ENCODE peak calls at places on chromosomes 1 and 21, in nine cellular contexts. X, V, E, M, G, N, J, R and Q are unnamed samples. For H3K27me3, the result is how much of the 10 kb centered on the place peaks cover.

GRCh38 chr21:44699502-44700001 is 2.6 kb downstream of the KRTAP10-12 start:
- DNase-seq in N (no peak), R (no peak), X (no peak), G (no peak), M (peak), J (no peak), V (no peak), E (peak), Q (no peak)

GRCh38 chr1:221637641-221638041 is 104.2 kb downstream of the DUSP10 start:
- DNase-seq in N (no peak), G (no peak), E (no peak), V (no peak), X (no peak), M (no peak), J (no peak), R (no peak), Q (no peak)

GRCh38 chr1:226093621-226094020 is 31.1 kb downstream of the H3-3A start:
- DNase-seq in X (no peak), R (no peak), V (no peak), E (no peak), N (no peak), G (no peak), J (no peak), M (no peak), Q (no peak)

GRCh38 chr1:85569122-85569521 is 11.4 kb upstream of the CCN1 start:
- DNase-seq in X (no peak), M (no peak), N (no peak), G (no peak), R (no peak), E (no peak), J (no peak), V (no peak), Q (peak)

GRCh38 chr1:75632350-75632949 is 21.5 kb upstream of the SLC44A5 start:
- DNase-seq in N (peak), V (no peak), M (no peak), X (no peak), J (no peak), E (no peak), R (no peak), G (no peak), Q (peak)

GRCh38 chr1:236734141-236734765 is 48.0 kb downstream of the ACTN2 start:
- DNase-seq in V (no peak), X (no peak), J (no peak), R (no peak), M (no peak), E (no peak), N (no peak), G (no peak), Q (peak)

GRCh38 chr1:244792188-244792850 is 43.1 kb upstream of the COX20 start:
- DNase-seq in E (no peak), N (no peak), R (no peak), G (no peak), M (no peak), V (no peak), J (no peak), X (no peak), Q (no peak)

GRCh38 chr1:153919879-153920852 is 2.6 kb downstream of the GATAD2B start:
- DNase-seq in M (no peak), E (no peak), G (no peak), N (peak), V (no peak), R (no peak), J (peak), X (peak), Q (no peak)

GRCh38 chr1:38115682-38116187 is 69.1 kb upstream of the POU3F1 start:
- DNase-seq in E (no peak), N (no peak), G (no peak), R (no peak), X (no peak), J (no peak), V (no peak), M (no peak), Q (no peak)

GRCh38 chr1:99424087-99424486 is 159.8 kb downstream of the PLPPR4 start:
- DNase-seq in G (no peak), N (no peak), V (no peak), J (no peak), R (no peak), E (no peak), M (no peak), X (no peak), Q (no peak)

GRCh38 chr1:12095822-12096263 is 32.7 kb downstream of the TNFRSF8 start:
- DNase-seq in M (no peak), N (peak), X (no peak), R (no peak), J (no peak), E (no peak), G (no peak), V (no peak), Q (no peak)

GRCh38 chr1:32733573-32734321 is 31.2 kb upstream of the SYNC start:
- DNase-seq in E (no peak), R (peak), V (no peak), G (no peak), M (no peak), J (no peak), X (no peak), N (no peak), Q (peak)

GRCh38 chr1:68675336-68675735 is 178.5 kb upstream of the DEPDC1 start:
- DNase-seq in E (no peak), V (no peak), G (no peak), X (no peak), N (no peak), J (no peak), M (no peak), R (no peak), Q (no peak)

GRCh38 chr1:66283583-66284041 is 250.3 kb upstream of the SGIP1 start:
- DNase-seq in G (no peak), E (no peak), V (no peak), R (no peak), M (no peak), N (no peak), J (no peak), X (no peak), Q (no peak)

GRCh38 chr1:226634156-226634588 is 85.6 kb downstream of the STUM start:
- DNase-seq in N (peak), V (peak), M (peak), E (peak), J (peak), G (peak), X (peak), R (peak), Q (peak)

GRCh38 chr1:244010191-244010590 is 40.9 kb upstream of the ZBTB18 start:
- DNase-seq in G (no peak), R (no peak), N (no peak), E (no peak), V (no peak), M (no peak), X (peak), J (no peak), Q (no peak)

GRCh38 chr1:148289647-148290046 is 137.6 kb upstream of the NBPF11 start:
- DNase-seq in E (no peak), R (no peak), V (no peak), J (no peak), G (no peak), X (no peak), N (no peak), M (no peak), Q (no peak)

GRCh38 chr1:155277896-155278688 is 829 bp downstream of the HCN3 start:
- DNase-seq in V (peak), G (no peak), M (no peak), E (peak), N (peak), X (peak), J (peak), R (no peak), Q (no peak)

GRCh38 chr1:239255628-239256160 is 130.7 kb upstream of the CHRM3 start:
- DNase-seq in M (no peak), V (no peak), R (peak), X (no peak), G (no peak), E (no peak), J (no peak), N (no peak), Q (no peak)

GRCh38 chr1:76433528-76433927 is 359.0 kb downstream of the ST6GALNAC3 start:
- DNase-seq in N (no peak), J (no peak), M (no peak), R (no peak), V (no peak), G (no peak), X (no peak), E (no peak), Q (peak)

GRCh38 chr1:193479187-193479586 is 292.8 kb upstream of the B3GALT2 start:
- DNase-seq in M (no peak), R (no peak), E (no peak), J (peak), V (no peak), G (no peak), X (peak), N (no peak), Q (no peak)

GRCh38 chr1:54596756-54597155 is 26.6 kb downstream of the FAM151A start:
- DNase-seq in E (no peak), V (no peak), N (no peak), X (no peak), G (no peak), R (no peak), J (no peak), M (no peak), Q (no peak)

GRCh38 chr1:12525311-12526181 is 92.5 kb downstream of the DHRS3 start:
- DNase-seq in V (peak), X (no peak), J (no peak), G (no peak), M (peak), N (no peak), R (no peak), E (peak), Q (no peak)

GRCh38 chr1:87200875-87201638 is 127.6 kb upstream of the LMO4 start:
- DNase-seq in V (no peak), R (no peak), M (no peak), X (no peak), J (no peak), E (no peak), N (no peak), G (no peak), Q (no peak)

GRCh38 chr1:60169206-60169605 is 95.6 kb upstream of the C1orf87 start:
- DNase-seq in M (no peak), N (no peak), V (no peak), E (no peak), G (no peak), J (no peak), X (no peak), R (no peak), Q (peak)

GRCh38 chr1:183366116-183366515 is 52.1 kb downstream of the NMNAT2 start:
- DNase-seq in M (no peak), E (no peak), R (no peak), N (no peak), G (no peak), X (no peak), J (no peak), V (no peak), Q (no peak)

GRCh38 chr1:197955486-197956394 is 38.6 kb downstream of the LHX9 start:
- DNase-seq in G (no peak), V (no peak), N (no peak), R (no peak), J (no peak), X (no peak), M (no peak), E (no peak), Q (no peak)

GRCh38 chr1:24236170-24237045 is 49.3 kb upstream of the IFNLR1 start:
- DNase-seq in J (no peak), M (no peak), N (no peak), R (no peak), X (no peak), G (peak), V (no peak), E (no peak), Q (no peak)

GRCh38 chr21:46139686-46140085 is 15.7 kb downstream of the FTCD start:
- DNase-seq in J (no peak), N (no peak), G (no peak), R (no peak), V (no peak), M (no peak), E (no peak), X (no peak), Q (no peak)

GRCh38 chr1:110255388-110255787 is 45.3 kb downstream of the KCNC4 start:
- DNase-seq in E (peak), X (no peak), R (no peak), G (no peak), N (peak), J (no peak), M (no peak), V (no peak), Q (no peak)

GRCh38 chr1:42529724-42530161 is 66.7 kb downstream of the CCDC30 start:
- DNase-seq in E (no peak), V (no peak), G (peak), J (peak), R (no peak), M (no peak), X (no peak), N (no peak), Q (peak)

GRCh38 chr1:84301759-84302380 is 362 bp downstream of the SAMD13 start:
- DNase-seq in E (no peak), J (no peak), V (no peak), X (no peak), M (no peak), N (no peak), G (no peak), R (no peak), Q (no peak)

GRCh38 chr1:210123924-210124589 is 108.5 kb upstream of the SERTAD4 start:
- DNase-seq in E (no peak), G (no peak), M (no peak), J (no peak), N (no peak), X (no peak), V (no peak), R (no peak), Q (peak)

GRCh38 chr1:55466343-55466742 is 251.2 kb upstream of the USP24 start:
- DNase-seq in R (no peak), J (no peak), E (no peak), N (peak), X (no peak), V (no peak), M (no peak), G (no peak), Q (no peak)

GRCh38 chr1:3409737-3410434 is 44.6 kb upstream of the ARHGEF16 start:
- DNase-seq in N (no peak), M (peak), V (no peak), R (no peak), J (no peak), G (no peak), E (peak), X (no peak), Q (peak)

GRCh38 chr1:41343790-41344679 is 17.2 kb upstream of the FOXO6 start:
- DNase-seq in X (no peak), J (no peak), G (no peak), N (no peak), M (no peak), R (no peak), V (peak), E (peak), Q (no peak)

GRCh38 chr1:47849611-47850261 is 147.4 kb downstream of the TRABD2B start:
- DNase-seq in V (no peak), X (no peak), J (no peak), E (peak), R (no peak), N (no peak), M (no peak), G (no peak), Q (no peak)

GRCh38 chr1:155940531-155940992 is 876 bp upstream of the RXFP4 start:
- DNase-seq in V (no peak), N (no peak), R (no peak), M (no peak), X (no peak), J (no peak), E (peak), G (peak), Q (no peak)

GRCh38 chr1:228376262-228376628 is 30.4 kb downstream of the TRIM11 start:
- DNase-seq in J (no peak), E (no peak), X (no peak), N (no peak), R (peak), G (no peak), V (no peak), M (no peak), Q (no peak)

GRCh38 chr1:50681931-50682330 is 258.7 kb upstream of the DMRTA2 start:
- DNase-seq in V (no peak), E (no peak), M (no peak), N (no peak), R (no peak), G (no peak), J (no peak), X (no peak), Q (no peak)
- H3K27me3 ChIP-seq in V (under half), E (under half), M (under half), N (under half), R (under half), G (under half), J (under half), X (under half), Q (under half)

GRCh38 chr1:167056529-167057296 is 33.5 kb downstream of the GPA33 start:
- DNase-seq in G (no peak), E (no peak), M (no peak), R (no peak), J (no peak), N (no peak), X (no peak), V (no peak), Q (no peak)

GRCh38 chr1:167052389-167052788 is 37.8 kb downstream of the GPA33 start:
- DNase-seq in N (no peak), X (no peak), J (no peak), V (no peak), E (no peak), G (no peak), M (no peak), R (no peak), Q (no peak)

GRCh38 chr1:167054531-167054930 is 35.6 kb downstream of the GPA33 start:
- DNase-seq in R (no peak), M (no peak), G (no peak), N (no peak), X (no peak), E (no peak), V (no peak), J (no peak), Q (no peak)

GRCh38 chr1:167057297-167057688 is 32.9 kb downstream of the GPA33 start:
- DNase-seq in G (no peak), X (no peak), E (no peak), N (peak), R (no peak), J (no peak), V (no peak), M (no peak), Q (peak)

GRCh38 chr1:167054946-167055630 is 35.1 kb downstream of the GPA33 start:
- DNase-seq in V (no peak), M (no peak), G (no peak), R (no peak), N (no peak), E (no peak), X (no peak), J (no peak), Q (no peak)
- H3K27me3 ChIP-seq in V (under half), M (under half), G (under half), R (under half), N (under half), E (under half), X (under half), J (under half), Q (under half)

GRCh38 chr1:119000371-119001180 is 12.4 kb upstream of the TBX15 start:
- DNase-seq in R (peak), M (no peak), X (no peak), J (no peak), N (no peak), E (peak), G (no peak), V (no peak), Q (no peak)

GRCh38 chr1:118995312-118996016 is 7.3 kb upstream of the TBX15 start:
- DNase-seq in M (no peak), E (no peak), J (no peak), X (no peak), V (no peak), N (peak), R (no peak), G (no peak), Q (no peak)

GRCh38 chr1:119001181-119002018 is 13.3 kb upstream of the TBX15 start:
- DNase-seq in X (no peak), J (no peak), R (no peak), E (peak), V (peak), G (no peak), M (no peak), N (no peak), Q (no peak)

GRCh38 chr1:118998171-118998570 is 10.0 kb upstream of the TBX15 start:
- DNase-seq in R (no peak), J (no peak), M (no peak), N (no peak), E (no peak), X (no peak), V (no peak), G (no peak), Q (no peak)

GRCh38 chr1:118999348-119000071 is 11.4 kb upstream of the TBX15 start:
- DNase-seq in M (no peak), G (no peak), J (no peak), X (no peak), N (no peak), V (no peak), E (no peak), R (no peak), Q (no peak)
- H3K27me3 ChIP-seq in M (under half), G (under half), J (under half), X (half or more), N (under half), V (half or more), E (under half), R (half or more), Q (under half)

DNA sequence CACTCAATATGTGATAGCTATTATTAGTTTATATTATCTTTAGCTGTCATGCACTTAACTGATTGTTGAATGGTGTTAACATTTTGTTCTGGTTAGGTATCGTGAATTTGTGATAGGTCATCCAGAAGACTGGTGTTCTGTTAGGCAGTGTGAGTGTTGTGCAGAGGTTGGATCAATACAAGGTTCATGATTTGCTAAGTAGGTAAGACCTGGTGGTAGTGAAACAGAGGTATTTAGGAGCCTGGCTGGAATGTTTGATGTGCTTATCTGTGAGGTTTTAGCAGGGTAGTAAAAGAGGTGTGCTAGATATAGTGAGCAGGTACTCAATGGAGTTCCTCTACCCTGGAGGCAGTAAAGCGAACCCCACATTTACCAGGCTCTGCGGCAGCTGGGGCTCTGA is 20.3 kb upstream of the FCRL4 start:
- DNase-seq in N (no peak), V (no peak), R (no peak), M (no peak), X (no peak), J (no peak), G (no peak), E (no peak), Q (no peak)
- H3K27me3 ChIP-seq in N (under half), V (under half), R (under half), M (under half), X (under half), J (under half), G (under half), E (under half), Q (under half)

DNA sequence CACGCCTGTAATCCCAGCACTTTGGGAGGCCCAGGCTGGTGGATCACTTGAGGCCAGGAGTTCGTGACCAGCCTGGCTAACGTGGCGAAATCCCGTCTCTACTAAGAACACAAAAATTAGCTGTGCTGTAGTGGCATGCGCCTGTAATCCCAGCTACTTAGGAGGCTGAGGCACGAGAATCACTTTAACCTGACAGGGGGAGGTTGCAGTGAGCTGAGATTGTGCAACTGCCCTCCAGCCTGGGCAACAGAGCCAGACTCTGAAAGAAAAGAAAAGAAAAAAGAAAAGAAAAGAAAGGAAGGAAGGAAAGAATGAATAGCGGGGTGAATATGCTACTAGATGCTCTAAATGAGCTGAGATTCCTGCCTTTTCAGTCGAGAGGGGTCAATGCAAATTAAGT is 7.1 kb downstream of the GFI1 start:
- DNase-seq in J (no peak), E (no peak), R (no peak), V (no peak), G (no peak), M (no peak), X (no peak), N (no peak), Q (no peak)
- H3K27me3 ChIP-seq in J (under half), E (under half), R (half or more), V (half or more), G (under half), M (under half), X (under half), N (under half), Q (half or more)

DNA sequence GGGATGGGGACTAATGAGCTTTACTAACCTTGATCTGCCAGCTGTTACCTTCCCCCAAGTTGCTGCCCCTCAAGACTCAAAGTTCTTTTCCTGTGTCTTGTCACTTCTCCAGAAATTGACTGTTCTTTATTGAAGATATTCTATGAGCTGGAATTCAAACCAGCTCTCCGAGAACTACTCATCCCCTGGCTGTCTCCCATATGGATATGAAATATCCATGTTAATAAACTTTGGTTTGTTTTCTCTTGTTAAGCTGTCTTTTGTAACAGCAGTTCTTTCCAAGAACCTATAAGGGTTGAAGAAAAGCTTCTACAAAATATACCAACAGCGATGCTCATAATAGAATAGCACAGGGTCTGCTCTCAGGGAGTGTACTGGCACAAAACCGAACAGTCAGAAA is 77.0 kb downstream of the CAMK2N1 start:
- DNase-seq in J (no peak), V (no peak), R (no peak), M (no peak), X (no peak), N (no peak), E (no peak), G (no peak), Q (no peak)
- H3K27me3 ChIP-seq in J (under half), V (under half), R (under half), M (under half), X (under half), N (under half), E (under half), G (under half), Q (under half)

GRCh38 chr21:32572574-32573420 is 12.5 kb downstream of the TCP10L start:
- DNase-seq in M (no peak), E (no peak), J (no peak), R (no peak), X (no peak), V (no peak), N (no peak), G (no peak), Q (no peak)
- H3K27me3 ChIP-seq in M (under half), E (under half), J (under half), R (under half), X (under half), V (under half), N (under half), G (under half), Q (under half)